ENCODE peak calls at places on chromosomes 2 and 18, in seven cellular contexts. C, I, Y, W, A, U and M are unnamed samples.

GRCh38 chr2:229910832-229911412 is 10.9 kb downstream of the TRIP12 start:
- DNase-seq in C (peak; percentile 38), I (peak; percentile 31), Y (no peak), W (no peak), A (no peak), U (peak; percentile 35), M (no peak)

GRCh38 chr2:241943961-241944575 is 74.5 kb downstream of the RTP5 start:
- DNase-seq in C (no peak), I (no peak), Y (no peak), W (no peak), A (no peak), U (no peak), M (no peak)

GRCh38 chr2:132557694-132558093 is 112.3 kb downstream of the LYPD1 start:
- DNase-seq in C (no peak), I (no peak), Y (no peak), W (no peak), A (no peak), U (no peak), M (no peak)

GRCh38 chr2:234753701-234754100 is 198.1 kb upstream of the SH3BP4 start:
- DNase-seq in C (no peak), I (no peak), Y (no peak), W (no peak), A (no peak), U (no peak), M (no peak)

GRCh38 chr2:72996152-72996502 is 75.4 kb downstream of the SFXN5 start:
- DNase-seq in C (no peak), I (no peak), Y (peak; percentile 43), W (no peak), A (no peak), U (no peak), M (no peak)

GRCh38 chr18:47748093-47748796 is 182.2 kb downstream of the SMAD2 start:
- DNase-seq in C (no peak), I (no peak), Y (no peak), W (no peak), A (no peak), U (no peak), M (no peak)

GRCh38 chr18:23864620-23865019 is 149.9 kb upstream of the TTC39C start:
- DNase-seq in C (no peak), I (no peak), Y (no peak), W (no peak), A (no peak), U (no peak), M (no peak)

GRCh38 chr18:44839239-44839666 is 158.6 kb downstream of the SETBP1 start:
- DNase-seq in C (peak; percentile 67), I (peak; percentile 53), Y (peak; percentile 48), W (no peak), A (peak; percentile 64), U (no peak), M (peak; percentile 43)

GRCh38 chr18:46650681-46651080 is 6.3 kb downstream of the LOXHD1 start:
- DNase-seq in C (no peak), I (no peak), Y (no peak), W (no peak), A (no peak), U (no peak), M (no peak)

GRCh38 chr2:161571051-161571429 is 53.2 kb upstream of the SLC4A10 start:
- DNase-seq in C (no peak), I (no peak), Y (no peak), W (no peak), A (no peak), U (no peak), M (no peak)

GRCh38 chr2:169997140-169997887 is 170.1 kb downstream of the UBR3 start:
- DNase-seq in C (no peak), I (no peak), Y (no peak), W (no peak), A (no peak), U (no peak), M (no peak)

GRCh38 chr2:239775623-239776440 is 249.3 kb downstream of the NDUFA10 start:
- DNase-seq in C (no peak), I (no peak), Y (no peak), W (no peak), A (no peak), U (no peak), M (no peak)

GRCh38 chr2:10419553-10420257 is 28.4 kb downstream of the ODC1 start:
- DNase-seq in C (no peak), I (no peak), Y (no peak), W (no peak), A (no peak), U (no peak), M (no peak)

GRCh38 chr2:226410212-226410611 is 389.4 kb downstream of the IRS1 start:
- DNase-seq in C (no peak), I (no peak), Y (no peak), W (no peak), A (no peak), U (no peak), M (peak; percentile 24)

GRCh38 chr2:9420495-9420894 is 2.8 kb downstream of the ITGB1BP1 start:
- DNase-seq in C (no peak), I (no peak), Y (no peak), W (no peak), A (no peak), U (peak; percentile 39), M (no peak)

GRCh38 chr18:60090170-60090569 is 190.4 kb downstream of the PMAIP1 start:
- DNase-seq in C (peak; percentile 11), I (no peak), Y (no peak), W (no peak), A (no peak), U (no peak), M (no peak)

GRCh38 chr2:68660658-68661057 is 17.3 kb downstream of the PROKR1 start:
- DNase-seq in C (peak; percentile 45), I (no peak), Y (no peak), W (no peak), A (no peak), U (no peak), M (no peak)

GRCh38 chr18:76895498-76895897 is 73.1 kb downstream of the ZNF236 start:
- DNase-seq in C (no peak), I (no peak), Y (no peak), W (no peak), A (no peak), U (no peak), M (no peak)

GRCh38 chr2:105437708-105438103 is 38.9 kb upstream of the FHL2 start:
- DNase-seq in C (no peak), I (no peak), Y (no peak), W (no peak), A (no peak), U (no peak), M (peak; percentile 90)

GRCh38 chr18:45621068-45621511 is 5.8 kb downstream of the SLC14A2 start:
- DNase-seq in C (peak; percentile 45), I (peak; percentile 22), Y (peak; percentile 56), W (peak; percentile 28), A (no peak), U (peak; percentile 14), M (peak; percentile 44)

GRCh38 chr18:9147440-9148238 is 11.1 kb downstream of the ANKRD12 start:
- DNase-seq in C (peak; percentile 81), I (peak; percentile 75), Y (no peak), W (peak; percentile 48), A (peak; percentile 53), U (peak; percentile 72), M (peak; percentile 81)

GRCh38 chr2:182132605-182133004 is 147.0 kb downstream of the PPP1R1C start:
- DNase-seq in C (no peak), I (no peak), Y (no peak), W (no peak), A (no peak), U (no peak), M (peak; percentile 53)

GRCh38 chr2:42764096-42764495 is at the start of gene OXER1:
- DNase-seq in C (no peak), I (no peak), Y (no peak), W (no peak), A (no peak), U (no peak), M (no peak)

DNA sequence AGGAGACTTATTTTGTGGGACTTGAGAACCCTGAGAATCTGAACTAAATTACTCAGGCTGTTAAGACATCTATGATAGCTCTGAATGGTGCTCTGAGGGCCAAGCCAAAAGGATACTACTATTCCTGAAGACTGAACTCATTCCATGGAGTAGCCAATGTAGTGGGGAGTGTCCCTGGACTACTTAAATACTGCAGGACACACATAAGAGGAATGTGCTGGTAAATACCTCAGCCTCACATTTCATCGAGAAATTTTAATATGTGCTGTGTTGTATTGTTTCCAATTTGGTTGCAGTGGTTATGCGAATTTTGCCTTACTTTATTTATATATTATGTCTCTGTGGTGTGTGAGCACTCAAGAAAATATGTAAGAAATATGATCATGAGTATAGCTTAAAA is 264.4 kb upstream of the FIGN start:
- DNase-seq in C (no peak), I (no peak), Y (no peak), W (no peak), A (no peak), U (no peak), M (no peak)
- TF ChIP-seq CEBPB in C (no peak), I (no peak), Y (no peak), W (no peak), A (no peak), U (no peak), M (no peak)

GRCh38 chr2:98822301-98823164 is 91.6 kb upstream of the MGAT4A start:
- DNase-seq in C (no peak), I (no peak), Y (peak; percentile 80), W (no peak), A (no peak), U (no peak), M (no peak)
- TF ChIP-seq CEBPB in C (no peak), I (no peak), Y (no peak), W (no peak), A (no peak), U (no peak), M (no peak)

GRCh38 chr2:85411405-85411748 is 1.2 kb upstream of the CAPG start:
- DNase-seq in C (no peak), I (no peak), Y (no peak), W (no peak), A (no peak), U (no peak), M (no peak)

GRCh38 chr2:85413592-85414421 is 3.6 kb upstream of the CAPG start:
- DNase-seq in C (peak; percentile 77), I (no peak), Y (peak; percentile 71), W (no peak), A (no peak), U (no peak), M (peak; percentile 46)

GRCh38 chr2:85409719-85410583 is at the start of gene CAPG:
- DNase-seq in C (peak; percentile 86), I (peak; percentile 55), Y (peak; percentile 53), W (no peak), A (no peak), U (no peak), M (no peak)

GRCh38 chr2:85414761-85415498 is 3.6 kb upstream of the SH2D6 start:
- DNase-seq in C (peak; percentile 86), I (no peak), Y (no peak), W (no peak), A (no peak), U (no peak), M (no peak)

GRCh38 chr2:85410584-85411404 is 628 bp upstream of the CAPG start:
- DNase-seq in C (no peak), I (no peak), Y (no peak), W (no peak), A (no peak), U (peak; percentile 28), M (no peak)
- TF ChIP-seq CEBPB in C (no peak), I (no peak), Y (no peak), W (no peak), A (no peak), U (no peak), M (no peak)

DNA sequence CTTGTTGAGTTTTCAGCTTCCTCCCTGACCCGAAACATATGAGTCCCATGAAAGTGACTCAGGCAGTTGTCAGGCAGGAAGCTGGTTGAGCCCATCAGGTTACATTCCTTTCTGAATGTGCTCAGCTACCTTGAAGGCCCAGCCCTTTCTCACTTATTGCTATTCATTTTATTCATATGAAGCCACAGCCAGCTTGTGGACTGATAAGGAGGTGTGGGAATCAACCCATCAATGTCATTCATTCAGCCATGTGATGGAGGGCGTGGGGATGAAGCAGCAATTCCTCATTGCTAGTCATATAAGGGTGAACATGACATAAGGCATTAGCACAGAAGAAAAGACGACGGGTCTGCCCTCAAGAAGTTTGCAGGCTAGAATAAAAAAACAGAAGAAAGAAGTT is 5.3 kb upstream of the VPS4B start:
- DNase-seq in C (peak; percentile 44), I (no peak), Y (no peak), W (peak; percentile 26), A (no peak), U (no peak), M (no peak)
- TF ChIP-seq CEBPB in C (no peak), I (no peak), Y (no peak), W (no peak), A (no peak), U (no peak), M (no peak)